ENCODE peak calls at places on chromosomes 1 and 21, in four cellular contexts. One of them, this sample, is unnamed.

GRCh38 chr1:30683699-30684098 is 39.7 kb downstream of the MATN1 start:
- DNase-seq in small intestine: no peak
- DNase-seq in right lobe of liver: no peak
- DNase-seq in CMK: no peak
- DNase-seq in this sample: no peak

GRCh38 chr1:36076979-36077573 is 6.8 kb upstream of the TEKT2 start:
- DNase-seq in small intestine: no peak
- DNase-seq in CMK: no peak
- DNase-seq in right lobe of liver: no peak
- DNase-seq in this sample: no peak

GRCh38 chr1:180415985-180416633 is 86.3 kb downstream of the ACBD6 start:
- DNase-seq in small intestine: peak
- DNase-seq in CMK: peak
- DNase-seq in right lobe of liver: no peak
- DNase-seq in this sample: peak

GRCh38 chr1:175376194-175376593 is 183.6 kb upstream of the KIAA0040 start:
- DNase-seq in CMK: peak
- DNase-seq in right lobe of liver: no peak
- DNase-seq in small intestine: peak
- DNase-seq in this sample: no peak

GRCh38 chr1:29521438-29521715 is 285.1 kb downstream of the PTPRU start:
- DNase-seq in small intestine: no peak
- DNase-seq in CMK: no peak
- DNase-seq in right lobe of liver: peak
- DNase-seq in this sample: no peak

GRCh38 chr21:38434913-38435533 is 63.3 kb downstream of the ERG start:
- DNase-seq in CMK: no peak
- DNase-seq in small intestine: no peak
- DNase-seq in right lobe of liver: no peak
- DNase-seq in this sample: no peak

GRCh38 chr1:184023133-184023532 is 14.4 kb downstream of the COLGALT2 start:
- DNase-seq in small intestine: no peak
- DNase-seq in CMK: no peak
- DNase-seq in right lobe of liver: no peak
- DNase-seq in this sample: no peak

GRCh38 chr1:42925132-42925769 is 33.4 kb downstream of the SLC2A1 start:
- DNase-seq in right lobe of liver: no peak
- DNase-seq in CMK: no peak
- DNase-seq in small intestine: no peak
- DNase-seq in this sample: no peak

GRCh38 chr21:38148046-38148445 is 108.7 kb upstream of the KCNJ15 start:
- DNase-seq in CMK: no peak
- DNase-seq in right lobe of liver: no peak
- DNase-seq in small intestine: no peak
- DNase-seq in this sample: no peak

GRCh38 chr1:69648486-69648885 is 80.8 kb downstream of the LRRC7 start:
- DNase-seq in small intestine: no peak
- DNase-seq in CMK: no peak
- DNase-seq in right lobe of liver: no peak
- DNase-seq in this sample: no peak

GRCh38 chr1:85125891-85126290 is 74.9 kb downstream of the SYDE2 start:
- DNase-seq in CMK: no peak
- DNase-seq in small intestine: no peak
- DNase-seq in right lobe of liver: no peak
- DNase-seq in this sample: no peak

GRCh38 chr1:245153645-245154428 is 948 bp upstream of the KIF26B start:
- DNase-seq in CMK: no peak
- DNase-seq in small intestine: no peak
- DNase-seq in right lobe of liver: peak
- DNase-seq in this sample: no peak

GRCh38 chr1:171794085-171794484 is 12.6 kb downstream of the METTL13 start:
- DNase-seq in CMK: no peak
- DNase-seq in small intestine: no peak
- DNase-seq in right lobe of liver: no peak
- DNase-seq in this sample: no peak

GRCh38 chr21:44552681-44553080 is 1.4 kb upstream of the KRTAP10-2 start:
- DNase-seq in right lobe of liver: no peak
- DNase-seq in CMK: no peak
- DNase-seq in small intestine: no peak
- DNase-seq in this sample: no peak

GRCh38 chr1:206696812-206697585 is 12.3 kb downstream of the MAPKAPK2 start:
- DNase-seq in small intestine: no peak
- DNase-seq in CMK: no peak
- DNase-seq in right lobe of liver: no peak
- DNase-seq in this sample: no peak

GRCh38 chr1:225820522-225821120 is 10.7 kb downstream of the EPHX1 start:
- DNase-seq in CMK: no peak
- DNase-seq in right lobe of liver: no peak
- DNase-seq in small intestine: no peak
- DNase-seq in this sample: no peak

GRCh38 chr21:33712022-33712803 is 69.9 kb downstream of the ITSN1 start:
- DNase-seq in right lobe of liver: no peak
- DNase-seq in CMK: no peak
- DNase-seq in small intestine: no peak
- DNase-seq in this sample: no peak

GRCh38 chr1:38881487-38881886 is at the start of gene GJA9:
- DNase-seq in CMK: no peak
- DNase-seq in right lobe of liver: no peak
- DNase-seq in small intestine: no peak
- DNase-seq in this sample: no peak

GRCh38 chr1:7526196-7526866 is 244.8 kb upstream of the VAMP3 start:
- DNase-seq in CMK: no peak
- DNase-seq in small intestine: no peak
- DNase-seq in right lobe of liver: peak
- DNase-seq in this sample: no peak

GRCh38 chr1:23394176-23394575 is 24.5 kb upstream of the ZNF436 start:
- DNase-seq in CMK: no peak
- DNase-seq in small intestine: no peak
- DNase-seq in right lobe of liver: no peak
- DNase-seq in this sample: no peak